ENCODE peak calls at places on chromosomes 4 and X, in five cellular contexts. One of them, this sample, is unnamed.

GRCh38 chrX:130144509-130144908 is 21.1 kb downstream of the AIFM1 start:
- DNase-seq in right lobe of liver: no peak
- DNase-seq in transverse colon: no peak
- DNase-seq in tibial artery: no peak
- DNase-seq in lower leg skin: no peak
- DNase-seq in this sample: peak; percentile 71

GRCh38 chr4:141587897-141588296 is 48.5 kb upstream of the IL15 start:
- DNase-seq in lower leg skin: no peak
- DNase-seq in transverse colon: no peak
- DNase-seq in right lobe of liver: no peak
- DNase-seq in tibial artery: no peak
- DNase-seq in this sample: peak; percentile 41

GRCh38 chr4:164956766-164957643 is 20.5 kb downstream of the TRIM61 start:
- DNase-seq in lower leg skin: peak; percentile 90
- DNase-seq in transverse colon: peak; percentile 82
- DNase-seq in tibial artery: peak; percentile 79
- DNase-seq in right lobe of liver: peak; percentile 82
- DNase-seq in this sample: peak; percentile 80

GRCh38 chrX:15043538-15043937 is 170.3 kb downstream of the MOSPD2 start:
- DNase-seq in tibial artery: no peak
- DNase-seq in lower leg skin: no peak
- DNase-seq in transverse colon: no peak
- DNase-seq in right lobe of liver: no peak
- DNase-seq in this sample: no peak

GRCh38 chr4:184282895-184283654 is 65.4 kb upstream of the ENPP6 start:
- DNase-seq in transverse colon: peak; percentile 22
- DNase-seq in lower leg skin: no peak
- DNase-seq in right lobe of liver: no peak
- DNase-seq in tibial artery: no peak
- DNase-seq in this sample: no peak

GRCh38 chr4:183264614-183265013 is 55.5 kb downstream of the CLDN22 start:
- DNase-seq in lower leg skin: no peak
- DNase-seq in right lobe of liver: no peak
- DNase-seq in transverse colon: no peak
- DNase-seq in tibial artery: no peak
- DNase-seq in this sample: no peak

GRCh38 chr4:168521736-168522135 is 24.9 kb downstream of the PALLD start:
- DNase-seq in tibial artery: no peak
- DNase-seq in right lobe of liver: no peak
- DNase-seq in lower leg skin: no peak
- DNase-seq in transverse colon: no peak
- DNase-seq in this sample: no peak

GRCh38 chrX:56817179-56817578 is 88.1 kb downstream of the NBDY start:
- DNase-seq in right lobe of liver: no peak
- DNase-seq in lower leg skin: no peak
- DNase-seq in transverse colon: no peak
- DNase-seq in tibial artery: no peak
- DNase-seq in this sample: no peak

GRCh38 chr4:16253127-16253960 is 27.1 kb upstream of the TAPT1 start:
- DNase-seq in right lobe of liver: no peak
- DNase-seq in transverse colon: no peak
- DNase-seq in lower leg skin: no peak
- DNase-seq in tibial artery: no peak
- DNase-seq in this sample: peak; percentile 80

GRCh38 chr4:108359130-108359709 is 190.5 kb upstream of the LEF1 start:
- DNase-seq in transverse colon: no peak
- DNase-seq in right lobe of liver: no peak
- DNase-seq in lower leg skin: no peak
- DNase-seq in tibial artery: no peak
- DNase-seq in this sample: no peak

GRCh38 chr4:82785248-82786003 is 13.2 kb downstream of the SCD5 start:
- DNase-seq in transverse colon: no peak
- DNase-seq in lower leg skin: no peak
- DNase-seq in tibial artery: no peak
- DNase-seq in right lobe of liver: no peak
- DNase-seq in this sample: peak; percentile 81
- H3K4me3 ChIP-seq in transverse colon: no peak overlapping the region
- H3K4me3 ChIP-seq in lower leg skin: no peak overlapping the region
- H3K4me3 ChIP-seq in tibial artery: no peak overlapping the region
- H3K4me3 ChIP-seq in right lobe of liver: no peak overlapping the region
- H3K4me3 ChIP-seq in this sample: peak overlapping the region; percentile 9

GRCh38 chr4:177546745-177547144 is 104.5 kb upstream of the AGA start:
- DNase-seq in lower leg skin: no peak
- DNase-seq in transverse colon: no peak
- DNase-seq in tibial artery: no peak
- DNase-seq in right lobe of liver: no peak
- DNase-seq in this sample: peak; percentile 28
- TF ChIP-seq CTCF in lower leg skin: no peak
- TF ChIP-seq CTCF in transverse colon: no peak
- TF ChIP-seq CTCF in tibial artery: no peak
- TF ChIP-seq CTCF in right lobe of liver: no peak
- TF ChIP-seq CTCF in this sample: peak; percentile 34

GRCh38 chr4:138663883-138664282 is 351.7 kb upstream of the NOCT start:
- DNase-seq in tibial artery: no peak
- DNase-seq in transverse colon: no peak
- DNase-seq in lower leg skin: no peak
- DNase-seq in right lobe of liver: no peak
- DNase-seq in this sample: no peak

GRCh38 chr4:138655970-138656369 is 359.6 kb upstream of the NOCT start:
- DNase-seq in lower leg skin: no peak
- DNase-seq in transverse colon: no peak
- DNase-seq in tibial artery: no peak
- DNase-seq in right lobe of liver: no peak
- DNase-seq in this sample: no peak

GRCh38 chr4:138659640-138660325 is 355.8 kb upstream of the NOCT start:
- DNase-seq in right lobe of liver: no peak
- DNase-seq in lower leg skin: no peak
- DNase-seq in transverse colon: no peak
- DNase-seq in tibial artery: no peak
- DNase-seq in this sample: no peak

GRCh38 chr4:138659041-138659565 is 356.5 kb upstream of the NOCT start:
- DNase-seq in lower leg skin: no peak
- DNase-seq in right lobe of liver: no peak
- DNase-seq in tibial artery: no peak
- DNase-seq in transverse colon: no peak
- DNase-seq in this sample: no peak

DNA sequence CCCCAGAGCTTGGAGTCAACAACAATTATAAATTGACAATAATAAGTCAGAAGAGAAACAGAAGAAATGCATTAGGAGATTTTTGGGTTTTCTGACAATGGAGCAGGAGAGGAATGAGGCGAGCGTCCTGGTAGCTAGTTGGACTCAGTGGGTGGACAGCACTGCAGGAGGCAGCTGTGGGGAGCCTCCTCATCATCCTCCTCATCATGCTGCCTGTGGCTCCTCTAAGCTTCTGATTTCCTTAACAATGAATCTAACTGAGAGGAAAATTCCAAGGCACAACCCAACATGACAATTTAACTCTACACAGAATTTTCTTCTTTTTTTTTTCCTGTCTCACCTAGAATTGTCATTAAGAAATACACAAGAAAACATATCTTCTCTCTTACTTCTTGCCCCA is 357.1 kb upstream of the NOCT start:
- DNase-seq in tibial artery: no peak
- DNase-seq in right lobe of liver: no peak
- DNase-seq in transverse colon: no peak
- DNase-seq in lower leg skin: no peak
- DNase-seq in this sample: no peak
- H3K4me3 ChIP-seq in tibial artery: no peak overlapping the region
- H3K4me3 ChIP-seq in right lobe of liver: no peak overlapping the region
- H3K4me3 ChIP-seq in transverse colon: no peak overlapping the region
- H3K4me3 ChIP-seq in lower leg skin: no peak overlapping the region
- H3K4me3 ChIP-seq in this sample: no peak overlapping the region

DNA sequence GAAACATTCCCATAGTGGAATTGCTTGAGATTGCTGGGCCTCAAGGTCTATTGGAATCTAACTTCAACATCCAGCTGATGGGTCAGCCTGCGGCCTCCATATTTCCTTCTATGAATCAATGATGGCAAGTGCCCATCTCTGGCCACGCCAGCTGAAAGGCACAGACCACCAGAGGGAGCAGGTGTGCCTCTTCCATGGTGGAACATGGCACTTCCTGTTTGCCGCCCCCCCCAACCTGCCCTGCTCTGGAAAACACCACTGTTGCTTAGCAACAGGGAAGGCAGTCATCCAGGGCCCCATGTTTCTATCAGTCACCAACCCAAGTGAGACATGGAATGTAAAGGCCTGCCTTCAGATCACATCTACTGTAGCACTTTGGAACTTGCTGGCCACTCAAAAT is 11.6 kb downstream of the PAGE4 start:
- DNase-seq in transverse colon: peak; percentile 27
- DNase-seq in lower leg skin: no peak
- DNase-seq in tibial artery: no peak
- DNase-seq in right lobe of liver: peak; percentile 76
- DNase-seq in this sample: peak; percentile 50
- TF ChIP-seq CTCF in transverse colon: no peak
- TF ChIP-seq CTCF in lower leg skin: no peak
- TF ChIP-seq CTCF in tibial artery: no peak
- TF ChIP-seq CTCF in right lobe of liver: peak; percentile 47
- TF ChIP-seq CTCF in this sample: peak; percentile 49

DNA sequence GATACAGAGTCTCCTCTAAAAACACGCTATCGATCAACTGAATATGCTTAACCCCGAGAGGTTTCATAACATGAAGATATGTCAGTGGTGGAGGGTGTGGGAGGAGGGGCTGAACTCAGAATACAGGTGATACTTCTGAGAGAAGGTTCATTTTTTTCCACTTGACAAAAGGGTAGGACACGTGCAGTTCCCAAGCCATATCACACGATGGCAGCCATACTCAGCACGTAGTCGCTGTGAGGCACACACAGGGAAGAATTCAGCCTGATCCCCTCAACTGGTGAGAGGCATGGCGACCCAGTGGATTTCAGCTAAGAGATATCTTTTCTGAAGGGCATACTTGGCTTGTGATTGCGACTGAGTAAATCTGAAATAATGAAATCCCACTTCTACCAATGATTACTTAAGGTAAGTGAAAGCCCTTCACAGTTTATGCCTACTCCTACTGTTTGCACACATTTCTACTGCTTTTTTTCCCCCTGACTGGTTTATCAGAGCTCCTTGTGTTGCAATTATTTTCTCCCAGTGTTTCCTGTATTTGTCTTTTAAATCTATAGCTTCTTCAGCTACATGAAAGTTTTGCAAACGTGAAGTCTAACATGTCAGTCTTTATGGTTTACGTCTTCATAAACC is 133.1 kb downstream of the CORIN start:
- DNase-seq in lower leg skin: no peak
- DNase-seq in tibial artery: no peak
- DNase-seq in right lobe of liver: peak; percentile 70
- DNase-seq in transverse colon: no peak
- DNase-seq in this sample: peak; percentile 67
- H3K4me3 ChIP-seq in lower leg skin: no peak overlapping the region
- H3K4me3 ChIP-seq in tibial artery: no peak overlapping the region
- H3K4me3 ChIP-seq in right lobe of liver: peak overlapping the region; percentile 31
- H3K4me3 ChIP-seq in transverse colon: no peak overlapping the region
- H3K4me3 ChIP-seq in this sample: no peak overlapping the region

GRCh38 chr4:57553695-57554094 is 443.5 kb upstream of the IGFBP7 start:
- DNase-seq in lower leg skin: no peak
- DNase-seq in transverse colon: no peak
- DNase-seq in right lobe of liver: no peak
- DNase-seq in tibial artery: no peak
- DNase-seq in this sample: no peak
- TF ChIP-seq CTCF in lower leg skin: no peak
- TF ChIP-seq CTCF in transverse colon: no peak
- TF ChIP-seq CTCF in right lobe of liver: no peak
- TF ChIP-seq CTCF in tibial artery: no peak
- TF ChIP-seq CTCF in this sample: no peak

GRCh38 chrX:145820825-145821224 is 3.2 kb downstream of the SLITRK2 start:
- DNase-seq in right lobe of liver: no peak
- DNase-seq in lower leg skin: no peak
- DNase-seq in tibial artery: no peak
- DNase-seq in transverse colon: no peak
- DNase-seq in this sample: no peak
- H3K4me3 ChIP-seq in right lobe of liver: no peak overlapping the region
- H3K4me3 ChIP-seq in lower leg skin: no peak overlapping the region
- H3K4me3 ChIP-seq in tibial artery: no peak overlapping the region
- H3K4me3 ChIP-seq in transverse colon: no peak overlapping the region
- H3K4me3 ChIP-seq in this sample: no peak overlapping the region

GRCh38 chrX:74383611-74384010 is 37.7 kb upstream of the SLC16A2 start:
- DNase-seq in transverse colon: peak; percentile 11
- DNase-seq in right lobe of liver: no peak
- DNase-seq in lower leg skin: no peak
- DNase-seq in tibial artery: no peak
- DNase-seq in this sample: peak; percentile 73
- TF ChIP-seq CTCF in transverse colon: no peak
- TF ChIP-seq CTCF in right lobe of liver: peak; percentile 53
- TF ChIP-seq CTCF in lower leg skin: no peak
- TF ChIP-seq CTCF in tibial artery: no peak
- TF ChIP-seq CTCF in this sample: peak; percentile 79

GRCh38 chr4:151205722-151206121 is 71.2 kb upstream of the PRSS48 start:
- DNase-seq in tibial artery: no peak
- DNase-seq in transverse colon: no peak
- DNase-seq in lower leg skin: no peak
- DNase-seq in right lobe of liver: no peak
- DNase-seq in this sample: peak; percentile 42

GRCh38 chr4:151206241-151207005 is 70.5 kb upstream of the PRSS48 start:
- DNase-seq in lower leg skin: no peak
- DNase-seq in right lobe of liver: no peak
- DNase-seq in transverse colon: no peak
- DNase-seq in tibial artery: no peak
- DNase-seq in this sample: peak; percentile 27

GRCh38 chr4:151204925-151205524 is 71.9 kb upstream of the PRSS48 start:
- DNase-seq in tibial artery: no peak
- DNase-seq in lower leg skin: no peak
- DNase-seq in right lobe of liver: peak; percentile 66
- DNase-seq in transverse colon: no peak
- DNase-seq in this sample: peak; percentile 86

GRCh38 chr4:151207868-151208267 is 69.1 kb upstream of the PRSS48 start:
- DNase-seq in tibial artery: no peak
- DNase-seq in transverse colon: no peak
- DNase-seq in right lobe of liver: no peak
- DNase-seq in lower leg skin: no peak
- DNase-seq in this sample: no peak

DNA sequence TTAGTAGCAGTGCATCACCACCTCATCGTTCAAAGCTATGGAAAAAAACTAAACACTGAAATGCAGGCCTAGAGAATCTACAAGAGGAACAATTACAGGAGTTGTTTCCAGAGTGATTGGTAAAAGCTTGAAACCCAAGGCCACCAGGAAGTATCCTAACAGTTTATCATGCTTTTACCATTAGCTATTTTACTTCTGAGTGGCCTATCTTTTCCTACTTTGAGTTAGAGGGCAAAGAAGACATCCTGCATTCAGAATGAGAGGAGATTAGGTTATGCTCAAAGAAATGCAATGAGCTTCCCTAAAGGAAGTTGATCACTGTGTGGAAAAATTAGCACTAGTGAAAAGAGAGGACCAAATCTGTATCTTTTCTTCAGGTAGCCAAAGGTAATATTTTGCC is 69.8 kb upstream of the PRSS48 start:
- DNase-seq in transverse colon: no peak
- DNase-seq in right lobe of liver: no peak
- DNase-seq in tibial artery: no peak
- DNase-seq in lower leg skin: no peak
- DNase-seq in this sample: no peak
- H3K4me3 ChIP-seq in transverse colon: no peak overlapping the region
- H3K4me3 ChIP-seq in right lobe of liver: no peak overlapping the region
- H3K4me3 ChIP-seq in tibial artery: no peak overlapping the region
- H3K4me3 ChIP-seq in lower leg skin: no peak overlapping the region
- H3K4me3 ChIP-seq in this sample: no peak overlapping the region

This sample was measured in choroid plexus epithelial cell.